ENCODE peak calls at places on chromosomes 12 and 14, in ten cellular contexts. One of them, this sample, is unnamed.

GRCh38 chr14:61153436-61153835 is 127.7 kb downstream of the TMEM30B start:
- DNase-seq in WERI-Rb-1: no peak
- DNase-seq in GM06990: no peak
- DNase-seq in hepatocyte: peak; percentile 32
- DNase-seq in Calu3: no peak
- DNase-seq in kidney epithelial cell: no peak
- DNase-seq in fibroblast of mammary gland: no peak
- DNase-seq in keratinocyte: no peak
- DNase-seq in bronchial epithelial cell: no peak
- DNase-seq in colonic mucosa: no peak
- DNase-seq in this sample: peak; percentile 26

GRCh38 chr12:98232753-98233385 is 282.5 kb upstream of the TMPO start:
- DNase-seq in WERI-Rb-1: no peak
- DNase-seq in GM06990: no peak
- DNase-seq in hepatocyte: no peak
- DNase-seq in Calu3: no peak
- DNase-seq in kidney epithelial cell: no peak
- DNase-seq in fibroblast of mammary gland: no peak
- DNase-seq in keratinocyte: no peak
- DNase-seq in bronchial epithelial cell: no peak
- DNase-seq in colonic mucosa: no peak
- DNase-seq in this sample: no peak

GRCh38 chr12:42669471-42669997 is 80.0 kb upstream of the PRICKLE1 start:
- DNase-seq in WERI-Rb-1: no peak
- DNase-seq in GM06990: no peak
- DNase-seq in hepatocyte: no peak
- DNase-seq in Calu3: no peak
- DNase-seq in kidney epithelial cell: no peak
- DNase-seq in fibroblast of mammary gland: no peak
- DNase-seq in keratinocyte: no peak
- DNase-seq in bronchial epithelial cell: no peak
- DNase-seq in colonic mucosa: no peak
- DNase-seq in this sample: no peak

GRCh38 chr12:13177896-13178295 is 18.6 kb upstream of the EMP1 start:
- DNase-seq in WERI-Rb-1: no peak
- DNase-seq in GM06990: no peak
- DNase-seq in hepatocyte: no peak
- DNase-seq in Calu3: no peak
- DNase-seq in kidney epithelial cell: no peak
- DNase-seq in fibroblast of mammary gland: no peak
- DNase-seq in keratinocyte: no peak
- DNase-seq in bronchial epithelial cell: no peak
- DNase-seq in colonic mucosa: no peak
- DNase-seq in this sample: no peak

GRCh38 chr12:45583011-45583657 is 146.4 kb upstream of the ARID2 start:
- DNase-seq in WERI-Rb-1: no peak
- DNase-seq in GM06990: no peak
- DNase-seq in hepatocyte: peak; percentile 61
- DNase-seq in Calu3: peak; percentile 5
- DNase-seq in kidney epithelial cell: no peak
- DNase-seq in fibroblast of mammary gland: peak; percentile 26
- DNase-seq in keratinocyte: no peak
- DNase-seq in bronchial epithelial cell: peak; percentile 3
- DNase-seq in colonic mucosa: peak; percentile 43
- DNase-seq in this sample: no peak

GRCh38 chr12:49933793-49934192 is 16.7 kb upstream of the AQP2 start:
- DNase-seq in WERI-Rb-1: no peak
- DNase-seq in GM06990: no peak
- DNase-seq in hepatocyte: no peak
- DNase-seq in Calu3: no peak
- DNase-seq in kidney epithelial cell: no peak
- DNase-seq in fibroblast of mammary gland: peak; percentile 56
- DNase-seq in keratinocyte: no peak
- DNase-seq in bronchial epithelial cell: no peak
- DNase-seq in colonic mucosa: no peak
- DNase-seq in this sample: no peak

GRCh38 chr12:71551529-71551928 is 111.9 kb downstream of the LGR5 start:
- DNase-seq in WERI-Rb-1: no peak
- DNase-seq in GM06990: no peak
- DNase-seq in hepatocyte: no peak
- DNase-seq in Calu3: no peak
- DNase-seq in kidney epithelial cell: peak; percentile 10
- DNase-seq in fibroblast of mammary gland: peak; percentile 38
- DNase-seq in keratinocyte: no peak
- DNase-seq in bronchial epithelial cell: peak; percentile 31
- DNase-seq in colonic mucosa: no peak
- DNase-seq in this sample: no peak

GRCh38 chr14:69137456-69138188 is 15.3 kb downstream of the DCAF5 start:
- DNase-seq in WERI-Rb-1: no peak
- DNase-seq in GM06990: peak; percentile 33
- DNase-seq in hepatocyte: no peak
- DNase-seq in Calu3: no peak
- DNase-seq in kidney epithelial cell: no peak
- DNase-seq in fibroblast of mammary gland: no peak
- DNase-seq in keratinocyte: no peak
- DNase-seq in bronchial epithelial cell: no peak
- DNase-seq in colonic mucosa: no peak
- DNase-seq in this sample: no peak

GRCh38 chr14:99410019-99410418 is 70.6 kb downstream of the SETD3 start:
- DNase-seq in WERI-Rb-1: no peak
- DNase-seq in GM06990: no peak
- DNase-seq in hepatocyte: no peak
- DNase-seq in Calu3: no peak
- DNase-seq in kidney epithelial cell: no peak
- DNase-seq in fibroblast of mammary gland: no peak
- DNase-seq in keratinocyte: no peak
- DNase-seq in bronchial epithelial cell: no peak
- DNase-seq in colonic mucosa: no peak
- DNase-seq in this sample: no peak

GRCh38 chr14:21066882-21067502 is 3.1 kb upstream of the ARHGEF40 start:
- DNase-seq in WERI-Rb-1: no peak
- DNase-seq in GM06990: no peak
- DNase-seq in hepatocyte: no peak
- DNase-seq in Calu3: no peak
- DNase-seq in kidney epithelial cell: no peak
- DNase-seq in fibroblast of mammary gland: no peak
- DNase-seq in keratinocyte: no peak
- DNase-seq in bronchial epithelial cell: peak; percentile 33
- DNase-seq in colonic mucosa: no peak
- DNase-seq in this sample: no peak

GRCh38 chr12:95337176-95337575 is 119.6 kb downstream of the VEZT start:
- DNase-seq in WERI-Rb-1: no peak
- DNase-seq in GM06990: no peak
- DNase-seq in hepatocyte: no peak
- DNase-seq in Calu3: no peak
- DNase-seq in kidney epithelial cell: no peak
- DNase-seq in fibroblast of mammary gland: peak; percentile 66
- DNase-seq in keratinocyte: no peak
- DNase-seq in bronchial epithelial cell: no peak
- DNase-seq in colonic mucosa: no peak
- DNase-seq in this sample: no peak

GRCh38 chr12:95336387-95337067 is 118.9 kb downstream of the VEZT start:
- DNase-seq in WERI-Rb-1: peak; percentile 81
- DNase-seq in GM06990: no peak
- DNase-seq in hepatocyte: peak; percentile 88
- DNase-seq in Calu3: peak; percentile 85
- DNase-seq in kidney epithelial cell: no peak
- DNase-seq in fibroblast of mammary gland: peak; percentile 83
- DNase-seq in keratinocyte: no peak
- DNase-seq in bronchial epithelial cell: peak; percentile 69
- DNase-seq in colonic mucosa: peak; percentile 56
- DNase-seq in this sample: peak; percentile 55

GRCh38 chr12:95339086-95339788 is 121.6 kb downstream of the VEZT start:
- DNase-seq in WERI-Rb-1: no peak
- DNase-seq in GM06990: no peak
- DNase-seq in hepatocyte: no peak
- DNase-seq in Calu3: no peak
- DNase-seq in kidney epithelial cell: no peak
- DNase-seq in fibroblast of mammary gland: peak; percentile 37
- DNase-seq in keratinocyte: no peak
- DNase-seq in bronchial epithelial cell: peak; percentile 28
- DNase-seq in colonic mucosa: no peak
- DNase-seq in this sample: no peak

DNA sequence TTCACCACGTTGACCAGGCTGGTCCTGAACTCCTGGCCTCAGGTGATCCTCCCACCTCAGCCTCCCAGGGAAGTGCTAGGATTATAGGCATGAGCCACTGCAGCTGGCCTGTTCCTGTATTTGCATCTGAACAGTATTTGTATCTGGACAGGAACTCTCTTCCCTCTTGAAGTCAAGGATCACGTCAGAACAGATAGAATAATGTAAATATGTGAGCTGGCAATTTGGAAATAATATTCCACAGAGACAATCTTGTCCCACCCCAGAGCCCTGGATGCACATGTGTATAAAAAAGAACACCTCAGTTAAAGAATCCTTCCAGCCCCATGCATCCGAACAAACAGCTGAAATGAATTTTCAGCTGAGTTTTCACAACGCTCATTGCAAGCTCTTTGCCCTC is 118.3 kb downstream of the VEZT start:
- DNase-seq in WERI-Rb-1: no peak
- DNase-seq in GM06990: no peak
- DNase-seq in hepatocyte: no peak
- DNase-seq in Calu3: no peak
- DNase-seq in kidney epithelial cell: no peak
- DNase-seq in fibroblast of mammary gland: peak; percentile 48
- DNase-seq in keratinocyte: no peak
- DNase-seq in bronchial epithelial cell: peak; percentile 30
- DNase-seq in colonic mucosa: no peak
- DNase-seq in this sample: no peak
- TF ChIP-seq CTCF in WERI-Rb-1: no peak
- TF ChIP-seq CTCF in GM06990: no peak
- TF ChIP-seq CTCF in hepatocyte: no peak
- TF ChIP-seq CTCF in Calu3: no peak
- TF ChIP-seq CTCF in kidney epithelial cell: no peak
- TF ChIP-seq CTCF in fibroblast of mammary gland: no peak
- TF ChIP-seq CTCF in keratinocyte: no peak
- TF ChIP-seq CTCF in bronchial epithelial cell: no peak
- TF ChIP-seq CTCF in colonic mucosa: no peak
- TF ChIP-seq CTCF in this sample: no peak

GRCh38 chr12:115456946-115457689 is 773.1 kb upstream of the TBX3 start:
- DNase-seq in WERI-Rb-1: peak; percentile 33
- DNase-seq in GM06990: no peak
- DNase-seq in hepatocyte: peak; percentile 55
- DNase-seq in Calu3: no peak
- DNase-seq in kidney epithelial cell: no peak
- DNase-seq in fibroblast of mammary gland: no peak
- DNase-seq in keratinocyte: no peak
- DNase-seq in bronchial epithelial cell: peak; percentile 12
- DNase-seq in colonic mucosa: no peak
- DNase-seq in this sample: peak; percentile 19
- TF ChIP-seq CTCF in WERI-Rb-1: no peak
- TF ChIP-seq CTCF in GM06990: peak; percentile 43
- TF ChIP-seq CTCF in hepatocyte: peak; percentile 22
- TF ChIP-seq CTCF in Calu3: no peak
- TF ChIP-seq CTCF in kidney epithelial cell: no peak
- TF ChIP-seq CTCF in fibroblast of mammary gland: no peak
- TF ChIP-seq CTCF in keratinocyte: peak; percentile 44
- TF ChIP-seq CTCF in bronchial epithelial cell: peak; percentile 18
- TF ChIP-seq CTCF in colonic mucosa: no peak
- TF ChIP-seq CTCF in this sample: peak; percentile 30

DNA sequence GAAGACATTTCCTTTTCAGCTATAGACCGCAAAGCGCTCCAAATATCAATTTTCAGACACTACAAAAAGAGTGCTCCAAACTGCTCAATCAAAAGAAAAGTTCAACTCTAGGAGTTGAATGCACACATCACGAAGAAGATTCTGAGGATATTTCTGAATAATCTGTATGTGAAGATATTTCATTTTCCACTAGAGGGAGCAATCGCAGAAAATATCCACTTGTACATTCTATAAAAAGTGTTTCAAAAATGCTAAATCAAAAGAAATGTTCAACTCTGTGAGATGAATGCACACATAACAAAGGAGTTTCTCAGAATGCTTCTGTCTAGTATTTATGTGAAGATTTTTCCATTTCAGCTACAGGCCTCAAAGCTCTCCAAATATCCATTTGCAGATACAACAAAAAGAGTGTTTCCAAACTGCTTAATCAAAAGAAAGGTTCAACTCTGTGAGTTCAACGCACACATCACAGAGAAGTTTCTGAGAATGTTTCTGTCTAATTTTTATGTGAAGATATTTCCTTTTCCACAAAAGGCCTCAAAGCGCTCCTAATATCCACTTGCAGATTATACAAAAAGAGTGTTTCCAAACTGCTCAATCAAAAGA is 643.8 kb upstream of the ALG10B start:
- DNase-seq in WERI-Rb-1: no peak
- DNase-seq in GM06990: no peak
- DNase-seq in hepatocyte: no peak
- DNase-seq in Calu3: no peak
- DNase-seq in kidney epithelial cell: no peak
- DNase-seq in fibroblast of mammary gland: no peak
- DNase-seq in keratinocyte: no peak
- DNase-seq in bronchial epithelial cell: peak; percentile 10
- DNase-seq in colonic mucosa: no peak
- DNase-seq in this sample: no peak
- TF ChIP-seq CTCF in WERI-Rb-1: peak; percentile 4
- TF ChIP-seq CTCF in GM06990: no peak
- TF ChIP-seq CTCF in hepatocyte: no peak
- TF ChIP-seq CTCF in Calu3: no peak
- TF ChIP-seq CTCF in kidney epithelial cell: no peak
- TF ChIP-seq CTCF in fibroblast of mammary gland: peak; percentile 4
- TF ChIP-seq CTCF in keratinocyte: no peak
- TF ChIP-seq CTCF in bronchial epithelial cell: peak; percentile 10
- TF ChIP-seq CTCF in colonic mucosa: no peak
- TF ChIP-seq CTCF in this sample: no peak

GRCh38 chr12:131849700-131850553 is 21.7 kb downstream of the MMP17 start:
- DNase-seq in WERI-Rb-1: no peak
- DNase-seq in GM06990: no peak
- DNase-seq in hepatocyte: no peak
- DNase-seq in Calu3: no peak
- DNase-seq in kidney epithelial cell: no peak
- DNase-seq in fibroblast of mammary gland: no peak
- DNase-seq in keratinocyte: no peak
- DNase-seq in bronchial epithelial cell: no peak
- DNase-seq in colonic mucosa: no peak
- DNase-seq in this sample: no peak

GRCh38 chr12:131851741-131852550 is 23.8 kb downstream of the MMP17 start:
- DNase-seq in WERI-Rb-1: no peak
- DNase-seq in GM06990: no peak
- DNase-seq in hepatocyte: no peak
- DNase-seq in Calu3: no peak
- DNase-seq in kidney epithelial cell: no peak
- DNase-seq in fibroblast of mammary gland: no peak
- DNase-seq in keratinocyte: no peak
- DNase-seq in bronchial epithelial cell: no peak
- DNase-seq in colonic mucosa: no peak
- DNase-seq in this sample: no peak

GRCh38 chr12:131848753-131849152 is 20.6 kb downstream of the MMP17 start:
- DNase-seq in WERI-Rb-1: no peak
- DNase-seq in GM06990: no peak
- DNase-seq in hepatocyte: no peak
- DNase-seq in Calu3: no peak
- DNase-seq in kidney epithelial cell: no peak
- DNase-seq in fibroblast of mammary gland: no peak
- DNase-seq in keratinocyte: no peak
- DNase-seq in bronchial epithelial cell: no peak
- DNase-seq in colonic mucosa: no peak
- DNase-seq in this sample: no peak

GRCh38 chr12:131852551-131853299 is 24.5 kb downstream of the MMP17 start:
- DNase-seq in WERI-Rb-1: peak; percentile 57
- DNase-seq in GM06990: no peak
- DNase-seq in hepatocyte: no peak
- DNase-seq in Calu3: no peak
- DNase-seq in kidney epithelial cell: no peak
- DNase-seq in fibroblast of mammary gland: no peak
- DNase-seq in keratinocyte: no peak
- DNase-seq in bronchial epithelial cell: no peak
- DNase-seq in colonic mucosa: no peak
- DNase-seq in this sample: no peak

GRCh38 chr12:131850856-131851559 is 22.8 kb downstream of the MMP17 start:
- DNase-seq in WERI-Rb-1: no peak
- DNase-seq in GM06990: peak; percentile 26
- DNase-seq in hepatocyte: peak; percentile 63
- DNase-seq in Calu3: peak; percentile 96
- DNase-seq in kidney epithelial cell: no peak
- DNase-seq in fibroblast of mammary gland: no peak
- DNase-seq in keratinocyte: no peak
- DNase-seq in bronchial epithelial cell: no peak
- DNase-seq in colonic mucosa: no peak
- DNase-seq in this sample: peak; percentile 49
- TF ChIP-seq CTCF in WERI-Rb-1: peak; percentile 62
- TF ChIP-seq CTCF in GM06990: peak; percentile 50
- TF ChIP-seq CTCF in hepatocyte: peak; percentile 56
- TF ChIP-seq CTCF in Calu3: peak; percentile 95
- TF ChIP-seq CTCF in kidney epithelial cell: peak; percentile 92
- TF ChIP-seq CTCF in fibroblast of mammary gland: no peak
- TF ChIP-seq CTCF in keratinocyte: peak; percentile 89
- TF ChIP-seq CTCF in bronchial epithelial cell: no peak
- TF ChIP-seq CTCF in colonic mucosa: peak; percentile 75
- TF ChIP-seq CTCF in this sample: peak; percentile 49

This sample was measured in nephron progenitor cell.